ENCODE peak calls at places on chromosomes 1 and 21, in eight cellular contexts. R is fibroblast of mammary gland, J is NCI-H524 treated with DMSO at 0.1 percent for 48 hours, L is AG09319, C is NCI-H774, Y is globus pallidus, O is dermis blood vessel endothelial cell, S is fibroblast of pulmonary artery. W is an unnamed sample.

GRCh38 chr1:72227667-72228066 is 54.7 kb downstream of the NEGR1 start:
- DNase-seq in R (no peak), J (no peak), L (no peak), C (no peak), Y (no peak), O (no peak), S (no peak), W (no peak)

GRCh38 chr1:200535605-200536004 is 84.9 kb downstream of the KIF14 start:
- DNase-seq in R (peak; percentile 36), J (no peak), L (no peak), C (no peak), Y (no peak), O (peak; percentile 63), S (peak; percentile 17), W (no peak)

GRCh38 chr1:168151935-168152334 is 15.2 kb upstream of the GPR161 start:
- DNase-seq in R (no peak), J (no peak), L (no peak), C (no peak), Y (no peak), O (no peak), S (no peak), W (no peak)

GRCh38 chr1:63915121-63915520 is 141.3 kb downstream of the ROR1 start:
- DNase-seq in R (peak; percentile 48), J (no peak), L (no peak), C (no peak), Y (no peak), O (peak; percentile 55), S (peak; percentile 36), W (no peak)

GRCh38 chr21:33949516-33950424 is 34.2 kb upstream of the ATP5PO start:
- DNase-seq in R (no peak), J (no peak), L (no peak), C (no peak), Y (no peak), O (no peak), S (no peak), W (no peak)

GRCh38 chr21:45817345-45817744 is 164.2 kb upstream of the COL6A1 start:
- DNase-seq in R (no peak), J (no peak), L (no peak), C (no peak), Y (no peak), O (no peak), S (no peak), W (no peak)

GRCh38 chr1:15427280-15427666 is 11.0 kb upstream of the CTRC start:
- DNase-seq in R (no peak), J (no peak), L (no peak), C (no peak), Y (no peak), O (no peak), S (no peak), W (no peak)

GRCh38 chr1:9872430-9873165 is 37.5 kb downstream of the CTNNBIP1 start:
- DNase-seq in R (peak; percentile 49), J (peak; percentile 31), L (no peak), C (no peak), Y (no peak), O (no peak), S (peak; percentile 28), W (no peak)

GRCh38 chr1:150551784-150552691 is 2.8 kb downstream of the ADAMTSL4 start:
- DNase-seq in R (peak; percentile 96), J (no peak), L (peak; percentile 83), C (no peak), Y (peak; percentile 54), O (peak; percentile 76), S (peak; percentile 98), W (peak; percentile 92)

GRCh38 chr1:235545294-235545930 is 41.2 kb upstream of the B3GALNT2 start:
- DNase-seq in R (no peak), J (no peak), L (no peak), C (no peak), Y (no peak), O (no peak), S (no peak), W (no peak)

GRCh38 chr21:44455524-44456206 is 355 bp downstream of the LRRC3 start:
- DNase-seq in R (peak; percentile 33), J (no peak), L (no peak), C (no peak), Y (no peak), O (peak; percentile 56), S (peak; percentile 26), W (peak; percentile 85)

GRCh38 chr1:203035111-203036000 is 9.1 kb downstream of the PPFIA4 start:
- DNase-seq in R (no peak), J (no peak), L (no peak), C (no peak), Y (no peak), O (no peak), S (no peak), W (no peak)

GRCh38 chr1:190179817-190180216 is 297.8 kb downstream of the BRINP3 start:
- DNase-seq in R (no peak), J (no peak), L (no peak), C (peak; percentile 4), Y (no peak), O (no peak), S (peak; percentile 58), W (no peak)

GRCh38 chr1:46401964-46402626 is 8.0 kb downstream of the FAAH start:
- DNase-seq in R (peak; percentile 96), J (no peak), L (peak; percentile 92), C (peak; percentile 70), Y (peak; percentile 96), O (peak; percentile 21), S (peak; percentile 97), W (peak; percentile 92)

GRCh38 chr1:197868751-197869501 is 33.5 kb upstream of the C1orf53 start:
- DNase-seq in R (peak; percentile 76), J (peak; percentile 4), L (peak; percentile 25), C (no peak), Y (peak; percentile 12), O (peak; percentile 73), S (peak; percentile 78), W (no peak)

GRCh38 chr1:38451541-38451993 is 405.0 kb upstream of the POU3F1 start:
- DNase-seq in R (no peak), J (no peak), L (no peak), C (no peak), Y (no peak), O (peak; percentile 2), S (peak; percentile 4), W (no peak)

GRCh38 chr1:167344112-167344511 is 123.4 kb downstream of the POU2F1 start:
- DNase-seq in R (peak; percentile 43), J (no peak), L (no peak), C (no peak), Y (no peak), O (no peak), S (no peak), W (no peak)

GRCh38 chr1:52691856-52692255 is 6.3 kb downstream of the COA7 start:
- DNase-seq in R (no peak), J (no peak), L (no peak), C (no peak), Y (no peak), O (no peak), S (no peak), W (no peak)

GRCh38 chr1:247358920-247359319 is 27.3 kb upstream of the ZNF496 start:
- DNase-seq in R (peak; percentile 82), J (no peak), L (no peak), C (no peak), Y (no peak), O (no peak), S (peak; percentile 51), W (no peak)

GRCh38 chr1:207058252-207058651 is 5.2 kb downstream of the PFKFB2 start:
- DNase-seq in R (no peak), J (no peak), L (no peak), C (no peak), Y (no peak), O (no peak), S (no peak), W (no peak)

GRCh38 chr1:99647460-99647859 is 1.5 kb downstream of the PALMD start:
- DNase-seq in R (no peak), J (no peak), L (no peak), C (no peak), Y (no peak), O (peak; percentile 70), S (no peak), W (no peak)

GRCh38 chr1:233224291-233224690 is 71.2 kb downstream of the PCNX2 start:
- DNase-seq in R (no peak), J (no peak), L (no peak), C (no peak), Y (no peak), O (no peak), S (no peak), W (no peak)

GRCh38 chr1:19074361-19074901 is 118.0 kb upstream of the IFFO2 start:
- DNase-seq in R (no peak), J (no peak), L (no peak), C (no peak), Y (no peak), O (no peak), S (no peak), W (no peak)

GRCh38 chr1:94039871-94040569 is 80.9 kb downstream of the ABCA4 start:
- DNase-seq in R (peak; percentile 29), J (peak; percentile 76), L (no peak), C (no peak), Y (no peak), O (no peak), S (no peak), W (no peak)

GRCh38 chr1:34050711-34051485 is 114.1 kb downstream of the CSMD2 start:
- DNase-seq in R (no peak), J (no peak), L (no peak), C (no peak), Y (peak; percentile 92), O (no peak), S (no peak), W (no peak)

GRCh38 chr21:44391345-44392091 is 38.1 kb downstream of the TRPM2 start:
- DNase-seq in R (no peak), J (no peak), L (no peak), C (no peak), Y (no peak), O (no peak), S (no peak), W (peak; percentile 80)

W was measured in upper lobe of right lung.